ENCODE peak calls at places on chromosomes 11 and 22, in eight cellular contexts. H is naive thymus-derived CD4-positive, alpha-beta T cell; R is KBM-7; J is neural progenitor cell; X is GF-D8; Q is LoVo; Y is skeletal muscle cell; F is RPMI7951. N is an unnamed sample.
A peak's percentile ranks its signal among the peaks of the same experiment; 100 is the strongest.

GRCh38 chr11:133082851-133083488 is 449.3 kb downstream of the OPCML start:
- DNase-seq in Y (no peak), J (peak; percentile 89), H (peak; percentile 25), Q (no peak), F (peak; percentile 28), R (peak; percentile 63), X (no peak), N (no peak)

GRCh38 chr22:37229805-37230672 is 14.0 kb downstream of the RAC2 start:
- DNase-seq in F (peak; percentile 95), X (peak; percentile 79), R (peak; percentile 72), Y (no peak), Q (no peak), J (no peak), H (peak; percentile 91), N (no peak)

GRCh38 chr22:37983860-37984791 is at the start of gene SOX10:
- DNase-seq in H (no peak), X (no peak), J (peak; percentile 73), F (peak; percentile 15), Y (no peak), R (no peak), Q (no peak), N (no peak)

GRCh38 chr22:41249442-41249841 is 8.7 kb upstream of the CHADL start:
- DNase-seq in H (no peak), J (no peak), X (no peak), F (no peak), R (no peak), Q (no peak), Y (no peak), N (no peak)

GRCh38 chr11:33704240-33705002 is 3.8 kb upstream of the C11orf91 start:
- DNase-seq in Y (no peak), X (no peak), J (no peak), Q (no peak), H (no peak), F (peak; percentile 50), R (no peak), N (no peak)

GRCh38 chr22:45896153-45896951 is 80.6 kb downstream of the WNT7B start:
- DNase-seq in R (no peak), Y (no peak), J (no peak), F (no peak), Q (no peak), X (no peak), H (no peak), N (peak; percentile 80)

GRCh38 chr22:20991252-20992055 is 9.4 kb downstream of the LZTR1 start:
- DNase-seq in H (no peak), X (no peak), Y (no peak), F (no peak), Q (no peak), R (no peak), J (no peak), N (no peak)

GRCh38 chr22:38415561-38416321 is 39.3 kb downstream of the KCNJ4 start:
- DNase-seq in H (no peak), J (peak; percentile 34), X (no peak), F (no peak), R (peak; percentile 53), Q (no peak), Y (no peak), N (no peak)

GRCh38 chr11:120881591-120881990 is 142.3 kb upstream of the TBCEL start:
- DNase-seq in Q (no peak), J (no peak), F (no peak), H (no peak), X (no peak), Y (no peak), R (no peak), N (no peak)

GRCh38 chr11:12810497-12810896 is 136.3 kb downstream of the TEAD1 start:
- DNase-seq in F (peak; percentile 67), X (no peak), Q (no peak), H (no peak), J (no peak), Y (no peak), R (no peak), N (no peak)

GRCh38 chr22:31954535-31955326 is 10.4 kb downstream of the YWHAH start:
- DNase-seq in Q (no peak), H (no peak), R (no peak), X (no peak), Y (no peak), F (peak; percentile 31), J (no peak), N (no peak)

GRCh38 chr11:9719949-9720646 is 56.2 kb downstream of the SWAP70 start:
- DNase-seq in J (no peak), X (peak; percentile 16), Q (no peak), F (no peak), H (no peak), R (peak; percentile 71), Y (no peak), N (no peak)

GRCh38 chr11:108938604-108939003 is 273.7 kb downstream of the DDX10 start:
- DNase-seq in J (no peak), R (no peak), Y (no peak), F (peak; percentile 69), H (no peak), X (no peak), Q (no peak), N (no peak)

GRCh38 chr11:47270331-47271271 is 668 bp downstream of the MADD start:
- DNase-seq in Y (no peak), F (peak; percentile 60), R (peak; percentile 59), J (no peak), X (no peak), Q (peak; percentile 11), H (peak; percentile 33), N (peak; percentile 53)

GRCh38 chr11:74135516-74135840 is 35.3 kb downstream of the C2CD3 start:
- DNase-seq in Y (no peak), X (no peak), H (no peak), F (no peak), R (no peak), J (no peak), Q (no peak), N (no peak)

N was measured in HT-29.